ENCODE peak calls at places on chromosomes 4 and X, in six cellular contexts. W, M, R, T, K and X are unnamed samples.

GRCh38 chr4:150491132-150492049 is 90.6 kb upstream of the MAB21L2 start:
- DNase-seq in M (no peak), W (no peak), R (no peak), K (no peak), T (no peak), X (no peak)

GRCh38 chr4:175253184-175253902 is 335.2 kb downstream of the ADAM29 start:
- DNase-seq in M (no peak), R (no peak), T (no peak), W (no peak), K (no peak), X (no peak)

GRCh38 chr4:44145868-44146267 is 302.7 kb downstream of the KCTD8 start:
- DNase-seq in R (no peak), W (no peak), M (no peak), K (no peak), T (no peak), X (no peak)

GRCh38 chr4:185201983-185202962 is 1.5 kb downstream of the CFAP97 start:
- DNase-seq in W (peak), K (no peak), M (no peak), R (peak), T (no peak), X (no peak)

GRCh38 chr4:3254302-3255131 is 5.6 kb downstream of the MSANTD1 start:
- DNase-seq in R (no peak), K (no peak), W (no peak), M (no peak), T (no peak), X (no peak)

GRCh38 chr4:1370321-1371124 is 23.5 kb downstream of the UVSSA start:
- DNase-seq in T (no peak), R (no peak), K (no peak), W (no peak), M (no peak), X (no peak)

GRCh38 chr4:137956256-137956655 is 285.9 kb downstream of the SLC7A11 start:
- DNase-seq in W (no peak), T (no peak), K (no peak), R (no peak), M (no peak), X (no peak)

GRCh38 chr4:183438458-183439113 is 5.8 kb upstream of the CDKN2AIP start:
- DNase-seq in K (no peak), T (no peak), W (no peak), R (peak), M (no peak), X (no peak)

GRCh38 chrX:9341305-9342201 is 123.3 kb upstream of the TBL1X start:
- DNase-seq in M (no peak), T (peak), W (peak), K (no peak), R (no peak), X (peak)

GRCh38 chr4:38025665-38026064 is 65.5 kb downstream of the PTTG2 start:
- DNase-seq in K (no peak), M (no peak), R (no peak), W (no peak), T (no peak), X (no peak)

GRCh38 chr4:186541801-186542200 is 13.6 kb downstream of the MTNR1A start:
- DNase-seq in K (no peak), M (no peak), R (no peak), W (no peak), T (no peak), X (no peak)

GRCh38 chr4:141524116-141524515 is 112.3 kb upstream of the IL15 start:
- DNase-seq in W (no peak), R (no peak), K (no peak), T (no peak), M (no peak), X (no peak)

GRCh38 chr4:26839016-26839415 is 21.6 kb upstream of the STIM2 start:
- DNase-seq in W (no peak), K (no peak), T (no peak), R (no peak), M (no peak), X (no peak)

GRCh38 chr4:177339794-177340374 is 30.2 kb downstream of the NEIL3 start:
- DNase-seq in M (no peak), W (no peak), T (peak), R (peak), K (no peak), X (no peak)

GRCh38 chr4:742742-743311 is 37.2 kb downstream of the PCGF3 start:
- DNase-seq in M (peak), T (no peak), R (peak), W (peak), K (no peak), X (peak)

GRCh38 chrX:30530591-30530990 is 47.0 kb downstream of the TASL start:
- DNase-seq in W (no peak), R (no peak), M (no peak), T (no peak), K (no peak), X (no peak)

GRCh38 chr4:67035501-67035900 is 509.8 kb downstream of the CENPC start:
- DNase-seq in M (no peak), W (no peak), R (peak), T (no peak), K (no peak), X (no peak)

GRCh38 chr4:86855572-86855971 is 6.4 kb upstream of the SLC10A6 start:
- DNase-seq in R (no peak), K (no peak), W (no peak), T (no peak), M (no peak), X (no peak)

GRCh38 chr4:73250642-73251041 is 8.0 kb downstream of the ANKRD17 start:
- DNase-seq in W (no peak), R (no peak), K (no peak), M (no peak), T (no peak), X (no peak)

GRCh38 chrX:46762963-46763362 is 4.0 kb upstream of the SLC9A7 start:
- DNase-seq in T (no peak), W (no peak), R (no peak), M (no peak), K (no peak), X (no peak)

GRCh38 chrX:75086731-75087195 is 69.3 kb downstream of the ABCB7 start:
- DNase-seq in W (no peak), K (no peak), M (no peak), R (no peak), T (no peak), X (no peak)

GRCh38 chr4:140082399-140082758 is 71.6 kb downstream of the MAML3 start:
- DNase-seq in R (no peak), K (no peak), T (no peak), M (no peak), W (no peak), X (no peak)

GRCh38 chr4:69984030-69984443 is 11.7 kb upstream of the STATH start:
- DNase-seq in T (no peak), R (peak), M (no peak), W (no peak), K (no peak), X (no peak)
- TF ChIP-seq TAF1 in T (no peak), R (no peak), M (no peak), W (no peak), K (no peak), X (no peak)

DNA sequence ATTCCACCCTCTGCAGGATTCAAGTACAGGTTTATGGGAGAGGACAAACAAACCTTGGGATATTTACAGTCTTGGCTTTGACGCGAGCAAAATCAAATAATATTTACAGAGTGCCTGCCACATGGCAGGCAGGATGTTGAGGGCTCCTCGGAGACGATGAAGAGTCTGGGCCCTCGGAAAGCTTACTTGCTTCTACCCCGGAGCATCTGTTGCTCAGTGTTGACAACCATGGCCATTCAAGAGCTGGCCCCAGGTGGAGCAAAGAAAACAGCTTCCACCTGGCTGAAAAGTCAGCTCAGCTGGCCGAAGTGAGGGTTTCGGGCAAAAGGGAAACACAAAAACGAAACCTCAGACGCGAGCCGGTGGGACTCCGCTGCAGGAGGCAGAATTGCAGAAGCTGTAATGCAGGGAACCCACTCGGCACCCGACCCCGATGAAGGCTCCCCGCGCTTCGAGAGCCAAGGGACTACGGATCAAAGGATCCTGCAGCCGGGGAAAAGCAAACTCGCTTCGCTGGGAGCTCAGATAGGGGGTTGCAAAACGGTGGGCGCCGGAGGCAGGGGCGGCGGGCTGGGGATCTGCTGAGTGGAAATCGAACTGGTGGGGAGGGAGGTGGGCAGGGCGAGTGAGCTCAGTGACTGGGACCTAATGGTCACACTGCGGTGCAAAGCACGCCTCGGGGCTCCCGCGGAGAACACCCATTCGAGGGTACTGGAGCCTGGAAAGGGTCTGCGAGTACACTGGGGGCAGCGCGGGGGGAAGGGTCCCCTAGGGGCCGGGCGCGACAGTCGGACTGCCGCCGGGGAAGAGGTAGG is 777 bp downstream of the ATP8A1 start:
- DNase-seq in T (no peak), W (no peak), K (no peak), M (peak), R (peak), X (peak)
- TF ChIP-seq POLR2A in T (no peak), W (no peak), K (no peak), M (no peak), R (no peak), X (no peak)

GRCh38 chrX:119482497-119483480 is 14.5 kb downstream of the SLC25A5 start:
- DNase-seq in W (peak), K (no peak), R (no peak), T (no peak), M (peak), X (peak)
- TF ChIP-seq POLR2AphosphoS5 in W (no peak), K (no peak), R (no peak), T (no peak), M (no peak), X (no peak)

DNA sequence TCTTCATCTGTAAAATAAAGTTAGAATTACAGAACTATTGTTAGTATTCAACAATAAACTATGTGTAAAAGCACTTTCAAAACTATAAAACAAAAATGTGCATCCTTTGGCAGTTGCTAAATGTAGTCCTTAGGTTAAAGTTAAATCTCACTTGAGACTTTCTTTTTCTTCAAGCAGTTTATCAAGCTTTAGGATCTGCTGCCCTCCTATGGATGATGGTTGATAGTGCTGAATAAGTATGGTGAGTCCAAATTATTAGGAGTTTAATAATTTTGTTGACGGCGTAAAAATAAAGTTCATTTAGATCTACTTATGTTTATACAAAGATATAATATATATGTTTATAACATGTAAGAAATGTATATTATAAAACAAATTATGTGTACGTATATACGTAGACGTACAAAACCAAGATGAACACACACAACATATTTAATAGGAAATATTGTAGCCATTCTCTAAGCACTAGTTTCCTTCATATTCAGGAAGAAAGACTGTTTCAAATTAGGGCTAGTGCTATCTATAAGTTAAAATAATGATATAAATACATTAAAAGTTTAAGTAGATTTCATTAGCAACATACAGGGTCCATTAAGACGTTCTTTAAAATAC is 22.3 kb downstream of the UGT2A2 start:
- DNase-seq in W (peak), R (peak), M (no peak), K (no peak), T (no peak), X (no peak)
- TF ChIP-seq TAF1 in W (no peak), R (no peak), M (no peak), K (no peak), T (no peak), X (no peak)

GRCh38 chrX:110002300-110003166 is at the start of gene TMEM164:
- DNase-seq in T (peak), W (peak), K (no peak), R (peak), M (peak), X (peak)

GRCh38 chrX:110004970-110005369 is 2.1 kb downstream of the TMEM164 start:
- DNase-seq in W (peak), M (no peak), K (no peak), R (no peak), T (no peak), X (no peak)

GRCh38 chrX:110006161-110006560 is 3.2 kb downstream of the TMEM164 start:
- DNase-seq in R (no peak), W (no peak), M (no peak), K (no peak), T (no peak), X (no peak)

GRCh38 chrX:110003167-110004156 is 548 bp downstream of the TMEM164 start:
- DNase-seq in T (no peak), K (no peak), R (no peak), W (peak), M (peak), X (no peak)

GRCh38 chrX:110004210-110004609 is 1.3 kb downstream of the TMEM164 start:
- DNase-seq in K (no peak), M (no peak), R (peak), W (no peak), T (no peak), X (no peak)
- TF ChIP-seq POLR2A in K (no peak), M (no peak), R (no peak), W (no peak), T (no peak), X (no peak)

DNA sequence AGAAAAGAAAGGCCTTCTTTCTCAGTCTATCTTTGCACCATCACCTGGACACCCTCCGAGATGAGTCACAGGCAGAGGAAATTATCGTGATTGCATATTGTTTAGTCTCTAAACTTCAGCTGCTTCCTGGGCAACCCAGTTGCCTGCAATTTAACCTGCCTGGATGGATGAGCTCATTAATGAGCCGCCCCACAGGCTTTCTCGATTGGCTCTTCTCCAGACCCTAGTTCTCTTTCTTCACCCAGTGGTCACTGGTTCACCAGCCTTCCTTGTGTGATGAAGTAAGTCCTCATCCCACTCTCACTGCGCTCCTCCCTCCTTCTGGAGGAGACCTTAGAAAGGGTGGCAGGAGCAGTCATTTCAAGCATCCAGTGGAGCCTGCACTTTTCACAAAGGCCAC is 94.4 kb downstream of the SOWAHB start:
- DNase-seq in M (no peak), T (no peak), R (no peak), W (peak), K (no peak), X (no peak)
- TF ChIP-seq POLR2AphosphoS5 in M (no peak), T (no peak), R (no peak), W (peak), K (no peak), X (no peak)

GRCh38 chrX:117458243-117458968 is 658.2 kb downstream of the KLHL13 start:
- DNase-seq in W (no peak), M (no peak), T (no peak), K (no peak), R (no peak), X (no peak)
- TF ChIP-seq TAF1 in W (no peak), M (no peak), T (no peak), K (no peak), R (no peak), X (no peak)

DNA sequence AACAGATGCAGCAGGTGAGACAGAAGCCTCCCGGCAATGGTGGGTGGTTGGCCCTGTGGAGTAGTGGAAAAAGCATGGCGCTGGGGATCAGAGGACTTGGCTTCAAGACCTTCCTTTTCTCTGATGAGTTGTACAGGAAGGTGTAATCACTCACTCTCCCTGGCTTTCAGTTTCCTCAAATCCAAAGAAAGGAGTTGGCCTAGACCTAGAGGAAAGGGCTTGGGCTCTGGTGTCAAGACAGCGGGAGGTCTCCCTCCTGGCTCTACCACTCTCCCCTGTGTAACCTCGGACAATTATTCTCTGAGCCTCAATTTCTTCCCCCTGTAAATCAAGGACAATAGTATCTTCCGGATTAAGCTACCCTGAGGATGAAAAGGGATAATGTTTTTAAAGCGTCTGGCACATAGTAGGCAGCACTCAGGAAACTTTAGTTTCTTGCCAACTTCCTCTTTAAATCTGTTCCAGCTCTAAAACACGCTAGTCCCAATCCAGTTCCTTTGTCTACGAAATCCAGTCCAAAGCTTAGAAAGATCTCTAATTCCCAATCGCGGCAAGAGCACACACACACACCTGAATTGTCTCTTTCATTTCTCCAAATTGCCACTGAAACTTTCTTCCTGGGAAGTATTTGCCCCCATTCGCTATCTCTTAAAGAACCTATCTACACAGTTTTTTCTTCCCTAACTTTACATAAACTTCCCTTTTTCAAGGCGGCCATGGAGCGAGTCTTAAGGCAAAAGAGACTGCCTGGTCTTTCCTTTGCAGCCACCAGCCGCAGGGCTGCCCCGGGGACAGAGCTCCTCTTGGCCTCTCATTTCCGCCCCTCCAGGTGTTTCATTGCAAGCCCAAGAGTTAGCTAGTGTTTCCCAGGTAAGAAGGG is 29.9 kb upstream of the GPC4 start:
- DNase-seq in M (no peak), W (no peak), T (no peak), R (no peak), K (no peak), X (no peak)
- TF ChIP-seq POLR2A in M (no peak), W (no peak), T (no peak), R (no peak), K (no peak), X (no peak)